ENCODE peak calls at places on chromosomes 3 and 15, in four cellular contexts. One of them, this sample, is unnamed.

GRCh38 chr3:194738254-194739093 is 52.8 kb downstream of the FAM43A start:
- DNase-seq in SK-N-SH: peak; percentile 74
- DNase-seq in GM12878: no peak
- DNase-seq in K562: no peak
- DNase-seq in this sample: peak; percentile 72

GRCh38 chr15:58331903-58332675 is 99.7 kb upstream of the LIPC start:
- DNase-seq in SK-N-SH: peak; percentile 65
- DNase-seq in GM12878: peak; percentile 82
- DNase-seq in K562: peak; percentile 88
- DNase-seq in this sample: peak; percentile 100

GRCh38 chr3:15065550-15066007 is 464 bp upstream of the MRPS25 start:
- DNase-seq in SK-N-SH: no peak
- DNase-seq in GM12878: no peak
- DNase-seq in K562: no peak
- DNase-seq in this sample: no peak

GRCh38 chr3:66035763-66036477 is 2.8 kb downstream of the MAGI1 start:
- DNase-seq in SK-N-SH: no peak
- DNase-seq in GM12878: no peak
- DNase-seq in K562: no peak
- DNase-seq in this sample: no peak

GRCh38 chr3:153783804-153784203 is 337.4 kb upstream of the ARHGEF26 start:
- DNase-seq in SK-N-SH: no peak
- DNase-seq in GM12878: no peak
- DNase-seq in K562: no peak
- DNase-seq in this sample: no peak

GRCh38 chr3:110901536-110901935 is 170.1 kb upstream of the NECTIN3 start:
- DNase-seq in SK-N-SH: no peak
- DNase-seq in GM12878: no peak
- DNase-seq in K562: no peak
- DNase-seq in this sample: no peak

GRCh38 chr3:31369637-31370036 is 163.1 kb upstream of the STT3B start:
- DNase-seq in SK-N-SH: no peak
- DNase-seq in GM12878: no peak
- DNase-seq in K562: no peak
- DNase-seq in this sample: peak; percentile 48

GRCh38 chr3:124856687-124857086 is 30.5 kb downstream of the ITGB5 start:
- DNase-seq in SK-N-SH: no peak
- DNase-seq in GM12878: no peak
- DNase-seq in K562: no peak
- DNase-seq in this sample: no peak

GRCh38 chr15:81166949-81167816 is 29.5 kb upstream of the IL16 start:
- DNase-seq in SK-N-SH: no peak
- DNase-seq in GM12878: no peak
- DNase-seq in K562: peak; percentile 62
- DNase-seq in this sample: no peak

GRCh38 chr3:71109241-71109976 is 474.1 kb downstream of the FOXP1 start:
- DNase-seq in SK-N-SH: no peak
- DNase-seq in GM12878: no peak
- DNase-seq in K562: no peak
- DNase-seq in this sample: peak; percentile 90

GRCh38 chr15:53522878-53523455 is 236.5 kb downstream of the WDR72 start:
- DNase-seq in SK-N-SH: no peak
- DNase-seq in GM12878: no peak
- DNase-seq in K562: no peak
- DNase-seq in this sample: no peak

GRCh38 chr3:194201953-194202666 is 66.2 kb downstream of the HES1 start:
- DNase-seq in SK-N-SH: no peak
- DNase-seq in GM12878: no peak
- DNase-seq in K562: no peak
- DNase-seq in this sample: no peak

GRCh38 chr3:23341147-23341838 is 138.2 kb downstream of the UBE2E2 start:
- DNase-seq in SK-N-SH: no peak
- DNase-seq in GM12878: peak; percentile 8
- DNase-seq in K562: no peak
- DNase-seq in this sample: no peak

GRCh38 chr3:75272708-75273107 is 391.4 kb upstream of the FRG2C start:
- DNase-seq in SK-N-SH: no peak
- DNase-seq in GM12878: no peak
- DNase-seq in K562: no peak
- DNase-seq in this sample: peak; percentile 71

GRCh38 chr3:111924283-111924682 is 54.5 kb upstream of the ABHD10 start:
- DNase-seq in SK-N-SH: no peak
- DNase-seq in GM12878: no peak
- DNase-seq in K562: no peak
- DNase-seq in this sample: no peak

GRCh38 chr3:8767181-8767666 is 2.2 kb downstream of the OXTR start:
- DNase-seq in SK-N-SH: no peak
- DNase-seq in GM12878: no peak
- DNase-seq in K562: no peak
- DNase-seq in this sample: no peak

GRCh38 chr3:197950661-197951029 is 655 bp downstream of the RPL35A start:
- DNase-seq in SK-N-SH: no peak
- DNase-seq in GM12878: no peak
- DNase-seq in K562: no peak
- DNase-seq in this sample: no peak

GRCh38 chr15:99409097-99409473 is 156.7 kb upstream of the MEF2A start:
- DNase-seq in SK-N-SH: peak; percentile 70
- DNase-seq in GM12878: no peak
- DNase-seq in K562: no peak
- DNase-seq in this sample: peak; percentile 60
- TF ChIP-seq RCOR1 in SK-N-SH: no peak
- TF ChIP-seq RCOR1 in GM12878: no peak
- TF ChIP-seq RCOR1 in K562: no peak
- TF ChIP-seq RCOR1 in this sample: no peak

DNA sequence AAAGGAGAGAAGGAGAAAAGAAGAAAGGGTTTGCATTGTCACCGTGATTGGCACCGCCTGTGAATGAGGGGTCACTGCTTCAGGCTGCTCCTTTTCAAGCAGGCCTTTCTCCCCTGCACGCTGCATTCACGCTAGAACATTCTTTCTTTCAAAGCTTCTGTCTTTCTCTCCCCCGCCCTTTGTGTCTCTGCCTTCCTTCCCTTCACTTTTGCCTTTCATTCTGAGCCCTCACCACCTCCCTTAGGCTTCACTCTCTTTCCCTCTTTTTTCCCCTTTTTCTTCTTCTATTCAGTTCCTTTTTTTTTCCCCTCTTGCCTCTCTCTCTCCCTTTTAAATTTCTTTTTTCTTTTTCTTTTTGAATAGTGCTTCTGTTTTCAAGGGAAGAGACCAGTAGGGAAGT is 42.5 kb downstream of the ZNF710 start:
- DNase-seq in SK-N-SH: no peak
- DNase-seq in GM12878: no peak
- DNase-seq in K562: no peak
- DNase-seq in this sample: no peak
- H2AFZ ChIP-seq in SK-N-SH: no peak overlapping the region
- H2AFZ ChIP-seq in GM12878: no peak overlapping the region
- H2AFZ ChIP-seq in K562: no peak overlapping the region
- H2AFZ ChIP-seq in this sample: no peak overlapping the region

GRCh38 chr15:67133738-67134576 is 68.6 kb downstream of the SMAD3 start:
- DNase-seq in SK-N-SH: no peak
- DNase-seq in GM12878: no peak
- DNase-seq in K562: no peak
- DNase-seq in this sample: peak; percentile 82
- TF ChIP-seq RCOR1 in SK-N-SH: no peak
- TF ChIP-seq RCOR1 in GM12878: no peak
- TF ChIP-seq RCOR1 in K562: no peak
- TF ChIP-seq RCOR1 in this sample: no peak

GRCh38 chr3:126304291-126304690 is 52.9 kb downstream of the KLF15 start:
- DNase-seq in SK-N-SH: no peak
- DNase-seq in GM12878: no peak
- DNase-seq in K562: no peak
- DNase-seq in this sample: no peak

GRCh38 chr3:126300761-126301481 is 56.3 kb downstream of the KLF15 start:
- DNase-seq in SK-N-SH: no peak
- DNase-seq in GM12878: no peak
- DNase-seq in K562: no peak
- DNase-seq in this sample: no peak

GRCh38 chr3:126304704-126305103 is 52.5 kb downstream of the KLF15 start:
- DNase-seq in SK-N-SH: no peak
- DNase-seq in GM12878: no peak
- DNase-seq in K562: no peak
- DNase-seq in this sample: peak; percentile 84

GRCh38 chr3:126303272-126303671 is 53.9 kb downstream of the KLF15 start:
- DNase-seq in SK-N-SH: no peak
- DNase-seq in GM12878: no peak
- DNase-seq in K562: no peak
- DNase-seq in this sample: no peak

DNA sequence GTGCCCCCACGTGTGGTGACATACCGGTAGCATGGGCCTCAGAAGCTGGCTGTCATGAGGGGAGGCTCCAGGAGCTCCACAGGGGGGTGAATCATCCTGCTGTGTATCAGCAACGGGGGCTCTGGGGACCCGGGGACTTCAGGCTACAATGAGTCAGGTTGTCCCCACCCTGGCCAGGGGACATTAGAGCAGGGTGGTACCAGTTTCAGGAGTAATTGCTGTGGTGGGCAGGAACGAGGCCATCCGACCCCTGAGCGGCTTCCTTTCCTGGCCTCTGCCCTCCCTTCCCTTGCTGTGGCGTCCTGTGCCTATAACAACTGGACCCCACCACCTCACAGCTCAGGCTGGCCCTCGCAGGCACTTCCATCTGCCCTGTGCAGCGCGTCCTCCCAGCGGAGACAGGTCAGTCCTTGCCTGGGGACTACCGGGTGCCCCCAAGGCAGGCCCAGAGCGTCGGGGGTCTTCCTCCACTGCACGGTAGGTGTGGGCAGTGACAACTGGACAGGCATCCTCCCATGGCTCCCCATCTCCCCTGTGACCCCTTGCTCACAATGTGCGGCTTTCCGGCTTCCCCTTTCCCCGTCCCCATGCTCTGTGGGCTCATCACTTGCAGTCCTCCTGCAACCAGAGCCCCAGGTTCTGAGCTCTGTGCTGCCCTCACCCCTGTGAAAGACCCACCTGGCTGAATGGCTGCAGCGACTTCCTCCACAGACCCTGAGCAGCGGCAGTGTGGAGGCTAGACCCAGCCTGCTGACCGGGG is 57.0 kb downstream of the KLF15 start:
- DNase-seq in SK-N-SH: no peak
- DNase-seq in GM12878: no peak
- DNase-seq in K562: no peak
- DNase-seq in this sample: no peak
- H2AFZ ChIP-seq in SK-N-SH: no peak overlapping the region
- H2AFZ ChIP-seq in GM12878: no peak overlapping the region
- H2AFZ ChIP-seq in K562: no peak overlapping the region
- H2AFZ ChIP-seq in this sample: no peak overlapping the region

GRCh38 chr3:152376351-152377183 is 107.8 kb downstream of the MBNL1 start:
- DNase-seq in SK-N-SH: no peak
- DNase-seq in GM12878: peak; percentile 97
- DNase-seq in K562: no peak
- DNase-seq in this sample: peak; percentile 84
- TF ChIP-seq RCOR1 in SK-N-SH: no peak
- TF ChIP-seq RCOR1 in GM12878: peak; percentile 72
- TF ChIP-seq RCOR1 in K562: no peak
- TF ChIP-seq RCOR1 in this sample: no peak

GRCh38 chr3:59424268-59425010 is 374.6 kb upstream of the CFAP20DC start:
- DNase-seq in SK-N-SH: no peak
- DNase-seq in GM12878: no peak
- DNase-seq in K562: no peak
- DNase-seq in this sample: peak; percentile 93

GRCh38 chr3:59423707-59424106 is 373.9 kb upstream of the CFAP20DC start:
- DNase-seq in SK-N-SH: no peak
- DNase-seq in GM12878: no peak
- DNase-seq in K562: no peak
- DNase-seq in this sample: no peak

GRCh38 chr3:59426851-59427565 is 377.2 kb upstream of the CFAP20DC start:
- DNase-seq in SK-N-SH: no peak
- DNase-seq in GM12878: no peak
- DNase-seq in K562: no peak
- DNase-seq in this sample: peak; percentile 86

GRCh38 chr3:59425942-59426341 is 376.1 kb upstream of the CFAP20DC start:
- DNase-seq in SK-N-SH: no peak
- DNase-seq in GM12878: no peak
- DNase-seq in K562: no peak
- DNase-seq in this sample: no peak

DNA sequence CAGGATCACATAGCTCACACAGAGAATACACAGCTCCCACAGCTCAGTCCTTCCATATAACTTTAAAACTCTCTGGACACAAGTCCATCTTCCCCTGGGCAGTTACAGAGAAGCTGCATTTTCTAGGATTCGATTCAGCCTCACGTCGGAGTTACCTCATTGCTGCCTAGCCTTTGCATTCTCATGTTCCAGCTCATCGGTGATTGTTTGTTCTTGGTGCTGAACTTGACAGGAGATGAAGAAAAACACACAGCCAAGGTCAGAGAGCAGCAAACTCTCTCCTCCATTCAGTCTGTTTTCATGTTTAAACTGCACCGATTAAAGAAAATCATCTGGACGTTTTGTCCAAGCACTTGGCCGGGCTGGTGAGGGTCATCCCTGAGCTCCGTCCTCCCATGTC is 375.5 kb upstream of the CFAP20DC start:
- DNase-seq in SK-N-SH: no peak
- DNase-seq in GM12878: no peak
- DNase-seq in K562: no peak
- DNase-seq in this sample: peak; percentile 97
- H2AFZ ChIP-seq in SK-N-SH: no peak overlapping the region
- H2AFZ ChIP-seq in GM12878: no peak overlapping the region
- H2AFZ ChIP-seq in K562: no peak overlapping the region
- H2AFZ ChIP-seq in this sample: peak overlapping the region; percentile 16

This sample was measured in IMR-90.